ENCODE peak calls at places on chromosome 2, in seven cellular contexts. M, V, F, Y, T, N and U are unnamed samples.

GRCh38 chr2:45962522-45962921 is 311.0 kb downstream of the PRKCE start:
- DNase-seq in M (no peak), V (no peak), F (peak; percentile 77), Y (no peak), T (peak; percentile 70), N (peak; percentile 95), U (no peak)

GRCh38 chr2:86500325-86500724 is 59.2 kb downstream of the KDM3A start:
- DNase-seq in M (no peak), V (no peak), F (no peak), Y (peak; percentile 6), T (no peak), N (no peak), U (no peak)

GRCh38 chr2:31946838-31947237 is 64.0 kb downstream of the MEMO1 start:
- DNase-seq in M (no peak), V (no peak), F (no peak), Y (no peak), T (no peak), N (no peak), U (no peak)

GRCh38 chr2:144372484-144373195 is 147.3 kb downstream of the ZEB2 start:
- DNase-seq in M (no peak), V (no peak), F (no peak), Y (no peak), T (no peak), N (peak; percentile 68), U (no peak)

GRCh38 chr2:210593166-210593565 is 36.8 kb downstream of the CPS1 start:
- DNase-seq in M (no peak), V (no peak), F (peak; percentile 55), Y (peak; percentile 33), T (no peak), N (no peak), U (no peak)

GRCh38 chr2:192593561-192593960 is 398.8 kb upstream of the TMEFF2 start:
- DNase-seq in M (no peak), V (no peak), F (no peak), Y (no peak), T (no peak), N (peak; percentile 0), U (no peak)

GRCh38 chr2:1518891-1519530 is 105.7 kb downstream of the TPO start:
- DNase-seq in M (no peak), V (no peak), F (peak; percentile 7), Y (no peak), T (no peak), N (no peak), U (no peak)

GRCh38 chr2:102735431-102736130 is 26.2 kb upstream of the TMEM182 start:
- DNase-seq in M (no peak), V (no peak), F (peak; percentile 25), Y (peak; percentile 11), T (no peak), N (no peak), U (peak; percentile 56)

DNA sequence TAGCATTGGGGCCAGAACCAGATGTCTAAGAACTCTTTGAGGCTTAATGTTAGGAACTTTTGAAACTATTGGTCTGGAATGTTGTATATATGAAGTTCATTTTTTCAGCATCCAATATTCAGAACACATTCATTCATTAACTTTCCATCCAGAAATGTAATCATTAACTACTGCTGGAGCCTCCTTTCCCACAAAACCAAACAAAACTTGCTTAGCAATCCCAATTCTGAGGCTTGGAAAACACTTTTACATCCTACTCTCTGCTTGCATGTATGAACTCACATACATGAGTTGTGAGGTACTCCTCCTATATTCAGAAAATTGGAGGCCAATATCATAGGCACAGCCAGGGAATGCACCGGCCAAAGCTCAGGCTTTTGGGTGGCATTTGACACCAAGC is 841 bp upstream of the LRATD1 start:
- DNase-seq in M (no peak), V (no peak), F (no peak), Y (no peak), T (no peak), N (no peak), U (no peak)
- H3K4me3 ChIP-seq in M (no peak overlapping the region), V (peak overlapping the region; percentile 52), F (peak overlapping the region; percentile 37), Y (peak overlapping the region; percentile 77), T (no peak overlapping the region), N (peak overlapping the region; percentile 66), U (peak overlapping the region; percentile 85)

GRCh38 chr2:229815858-229816257 is 101.5 kb upstream of the DNER start:
- DNase-seq in M (peak; percentile 65), V (no peak), F (peak; percentile 64), Y (no peak), T (no peak), N (peak; percentile 79), U (no peak)

GRCh38 chr2:229818230-229818629 is 103.6 kb downstream of the TRIP12 start:
- DNase-seq in M (no peak), V (no peak), F (no peak), Y (no peak), T (no peak), N (no peak), U (no peak)

GRCh38 chr2:229810786-229811185 is 96.4 kb upstream of the DNER start:
- DNase-seq in M (no peak), V (no peak), F (no peak), Y (no peak), T (no peak), N (no peak), U (no peak)

GRCh38 chr2:229815342-229815741 is 101.0 kb upstream of the DNER start:
- DNase-seq in M (no peak), V (no peak), F (peak; percentile 54), Y (no peak), T (no peak), N (peak; percentile 52), U (no peak)
- H3K36me3 ChIP-seq in M (peaks cover 55% of the 10 kb centered on the region), V (peaks cover 6% of the 10 kb centered on the region), F (peaks cover 2% of the 10 kb centered on the region), Y (peaks cover 3% of the 10 kb centered on the region), T (peaks cover 79% of the 10 kb centered on the region), N (peaks cover 53% of the 10 kb centered on the region), U (peaks cover 83% of the 10 kb centered on the region)

DNA sequence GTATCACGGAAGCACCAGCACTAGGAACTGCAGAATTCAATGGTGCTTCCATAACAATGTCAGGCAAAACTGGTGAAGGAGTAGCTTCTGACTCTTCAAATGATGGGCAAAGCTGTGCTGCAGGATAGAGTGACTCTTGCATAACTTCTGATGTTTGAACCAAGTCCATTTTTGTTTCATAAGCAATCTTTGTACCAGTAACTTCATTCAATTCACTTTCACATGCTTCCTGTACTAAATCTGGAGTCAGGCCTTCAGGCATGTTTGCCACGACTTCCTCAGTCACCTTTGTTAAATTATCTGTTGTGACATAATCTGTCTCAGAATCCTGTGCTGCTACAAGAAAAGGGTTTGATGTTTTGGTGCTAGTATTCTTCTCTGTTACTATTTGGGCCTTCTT is 24.0 kb downstream of the RTN4 start:
- DNase-seq in M (no peak), V (no peak), F (no peak), Y (no peak), T (no peak), N (peak; percentile 58), U (no peak)
- H3K4me1 ChIP-seq in M (peaks cover 24% of the 10 kb centered on the region), V (peaks cover 28% of the 10 kb centered on the region), F (peaks cover 2% of the 10 kb centered on the region), Y (peaks cover 71% of the 10 kb centered on the region), T (peaks cover 39% of the 10 kb centered on the region), N (peaks cover 87% of the 10 kb centered on the region), U (peaks cover 7% of the 10 kb centered on the region)

GRCh38 chr2:224940618-224941017 is 101.7 kb downstream of the DOCK10 start:
- DNase-seq in M (no peak), V (no peak), F (no peak), Y (no peak), T (no peak), N (no peak), U (no peak)

GRCh38 chr2:224934542-224935188 is 107.6 kb downstream of the DOCK10 start:
- DNase-seq in M (no peak), V (no peak), F (peak; percentile 54), Y (peak; percentile 28), T (no peak), N (peak; percentile 20), U (peak; percentile 48)

GRCh38 chr2:224941958-224942357 is 100.3 kb downstream of the DOCK10 start:
- DNase-seq in M (no peak), V (no peak), F (no peak), Y (peak; percentile 60), T (no peak), N (no peak), U (no peak)

GRCh38 chr2:224937887-224938286 is 104.4 kb downstream of the DOCK10 start:
- DNase-seq in M (no peak), V (no peak), F (no peak), Y (peak; percentile 7), T (no peak), N (no peak), U (no peak)

DNA sequence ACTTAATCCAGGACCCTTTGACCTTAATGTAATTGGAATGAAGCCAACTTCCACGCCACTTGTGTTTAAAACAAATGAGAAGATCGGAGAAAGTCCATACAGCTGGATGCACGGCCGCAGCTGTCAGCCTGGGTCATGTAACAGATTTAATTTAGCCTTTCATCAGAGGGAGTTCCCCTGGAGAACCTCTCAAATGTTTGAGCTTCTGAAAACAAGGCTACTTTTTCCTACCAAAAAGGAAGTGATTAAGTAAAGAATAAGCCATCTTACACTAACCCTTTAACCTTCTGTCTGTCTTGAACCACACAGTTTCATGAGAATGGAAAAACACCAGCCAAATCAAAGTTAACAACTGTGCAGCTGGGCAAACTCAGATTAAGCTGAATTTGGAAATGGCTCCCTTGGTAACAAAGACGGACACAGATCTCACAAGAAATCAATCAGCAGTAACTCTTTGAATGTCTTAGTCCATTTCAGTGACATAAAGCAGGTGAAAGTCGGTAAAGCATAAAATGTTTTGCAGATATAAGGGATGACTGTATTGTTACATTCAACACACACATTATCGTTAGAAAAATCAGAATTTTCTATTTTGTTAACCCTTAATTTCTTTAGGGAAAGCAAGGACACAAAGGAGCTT is 103.5 kb downstream of the DOCK10 start:
- DNase-seq in M (no peak), V (no peak), F (peak; percentile 83), Y (no peak), T (no peak), N (peak; percentile 13), U (no peak)
- H3K4me3 ChIP-seq in M (no peak overlapping the region), V (no peak overlapping the region), F (peak overlapping the region; percentile 10), Y (no peak overlapping the region), T (no peak overlapping the region), N (no peak overlapping the region), U (no peak overlapping the region)

GRCh38 chr2:173956454-173956853 is 8.7 kb downstream of the SP3 start:
- DNase-seq in M (no peak), V (no peak), F (peak; percentile 24), Y (no peak), T (no peak), N (no peak), U (no peak)

GRCh38 chr2:173955867-173956266 is 9.3 kb downstream of the SP3 start:
- DNase-seq in M (no peak), V (no peak), F (no peak), Y (no peak), T (no peak), N (no peak), U (no peak)

GRCh38 chr2:173958198-173958846 is 6.9 kb downstream of the SP3 start:
- DNase-seq in M (no peak), V (no peak), F (no peak), Y (no peak), T (no peak), N (no peak), U (no peak)

GRCh38 chr2:173959358-173959884 is 5.8 kb downstream of the SP3 start:
- DNase-seq in M (no peak), V (no peak), F (no peak), Y (no peak), T (no peak), N (no peak), U (no peak)

GRCh38 chr2:173957517-173957916 is 7.7 kb downstream of the SP3 start:
- DNase-seq in M (no peak), V (no peak), F (no peak), Y (no peak), T (no peak), N (no peak), U (no peak)
- H3K36me3 ChIP-seq in M (peaks cover 70% of the 10 kb centered on the region), V (peaks cover 6% of the 10 kb centered on the region), F (no peaks in the 10 kb centered on the region), Y (peaks cover 31% of the 10 kb centered on the region), T (peaks cover 33% of the 10 kb centered on the region), N (peaks cover 36% of the 10 kb centered on the region), U (peaks cover 71% of the 10 kb centered on the region)